ENCODE peak calls at places on chromosome 16, in ten cellular contexts. H, U, E, L, G, O, Y, V, M and Z are unnamed samples.

GRCh38 chr16:89170346-89171215 is 967 bp upstream of the CDH15 start:
- DNase-seq in H (no peak), U (no peak), E (no peak), L (no peak), G (peak), O (no peak), Y (no peak), V (peak), M (peak), Z (no peak)

GRCh38 chr16:48365601-48366164 is 19.5 kb downstream of the SIAH1 start:
- DNase-seq in H (peak), U (peak), E (peak), L (peak), G (peak), O (peak), Y (peak), V (peak), M (peak), Z (peak)

GRCh38 chr16:79768594-79768993 is 168.1 kb upstream of the MAF start:
- DNase-seq in H (no peak), U (no peak), E (no peak), L (no peak), G (no peak), O (no peak), Y (no peak), V (no peak), M (no peak), Z (no peak)

GRCh38 chr16:86079185-86079885 is 180.4 kb downstream of the IRF8 start:
- DNase-seq in H (no peak), U (no peak), E (no peak), L (no peak), G (no peak), O (no peak), Y (no peak), V (no peak), M (no peak), Z (no peak)

GRCh38 chr16:802914-803750 is 2.6 kb upstream of the GNG13 start:
- DNase-seq in H (no peak), U (no peak), E (no peak), L (no peak), G (no peak), O (no peak), Y (no peak), V (no peak), M (no peak), Z (no peak)

GRCh38 chr16:593406-593805 is 3.5 kb downstream of the RAB40C start:
- DNase-seq in H (no peak), U (peak), E (no peak), L (no peak), G (no peak), O (no peak), Y (peak), V (no peak), M (peak), Z (no peak)

GRCh38 chr16:78957328-78958100 is 643.0 kb downstream of the MAF start:
- DNase-seq in H (no peak), U (no peak), E (no peak), L (no peak), G (no peak), O (no peak), Y (no peak), V (no peak), M (no peak), Z (no peak)

GRCh38 chr16:30472328-30472942 is at the start of gene ITGAL:
- DNase-seq in H (no peak), U (no peak), E (peak), L (no peak), G (no peak), O (no peak), Y (peak), V (no peak), M (peak), Z (no peak)

GRCh38 chr16:53612003-53612402 is 91.7 kb downstream of the RPGRIP1L start:
- DNase-seq in H (no peak), U (no peak), E (no peak), L (no peak), G (no peak), O (no peak), Y (no peak), V (no peak), M (no peak), Z (no peak)

GRCh38 chr16:71423016-71423415 is 18.8 kb downstream of the TLE7 start:
- DNase-seq in H (no peak), U (no peak), E (no peak), L (no peak), G (no peak), O (no peak), Y (no peak), V (no peak), M (no peak), Z (no peak)

GRCh38 chr16:64144612-64145011 is 977.3 kb downstream of the CDH11 start:
- DNase-seq in H (no peak), U (no peak), E (no peak), L (no peak), G (no peak), O (peak), Y (no peak), V (no peak), M (no peak), Z (no peak)

GRCh38 chr16:70573451-70574121 is 50.0 kb downstream of the SF3B3 start:
- DNase-seq in H (no peak), U (no peak), E (peak), L (no peak), G (peak), O (peak), Y (peak), V (no peak), M (peak), Z (peak)

GRCh38 chr16:1741553-1742165 is 29.7 kb downstream of the NME3 start:
- DNase-seq in H (no peak), U (no peak), E (no peak), L (no peak), G (no peak), O (no peak), Y (no peak), V (no peak), M (no peak), Z (no peak)

GRCh38 chr16:68281368-68282063 is 17.2 kb downstream of the SLC7A6 start:
- DNase-seq in H (no peak), U (no peak), E (no peak), L (no peak), G (no peak), O (no peak), Y (peak), V (no peak), M (no peak), Z (no peak)

GRCh38 chr16:1972490-1972877 is 631 bp downstream of the TBL3 start:
- DNase-seq in H (no peak), U (no peak), E (no peak), L (peak), G (peak), O (no peak), Y (no peak), V (no peak), M (peak), Z (no peak)

GRCh38 chr16:69476920-69477418 is 52.5 kb downstream of the CYB5B start:
- DNase-seq in H (no peak), U (peak), E (no peak), L (no peak), G (no peak), O (peak), Y (no peak), V (peak), M (peak), Z (peak)

GRCh38 chr16:66207139-66207863 is 159.2 kb upstream of the CDH5 start:
- DNase-seq in H (peak), U (no peak), E (no peak), L (no peak), G (no peak), O (peak), Y (peak), V (no peak), M (peak), Z (no peak)

GRCh38 chr16:53061701-53062159 is 6.9 kb downstream of the CHD9 start:
- DNase-seq in H (no peak), U (no peak), E (peak), L (no peak), G (no peak), O (no peak), Y (peak), V (no peak), M (no peak), Z (no peak)

GRCh38 chr16:56673916-56674315 is 4.3 kb downstream of the MT1H start:
- DNase-seq in H (no peak), U (no peak), E (no peak), L (peak), G (peak), O (no peak), Y (peak), V (no peak), M (peak), Z (peak)
- TF ChIP-seq CTCF in H (peak), U (no peak), E (peak), L (peak), G (peak), O (peak), Y (peak), V (peak), M (peak), Z (peak)

DNA sequence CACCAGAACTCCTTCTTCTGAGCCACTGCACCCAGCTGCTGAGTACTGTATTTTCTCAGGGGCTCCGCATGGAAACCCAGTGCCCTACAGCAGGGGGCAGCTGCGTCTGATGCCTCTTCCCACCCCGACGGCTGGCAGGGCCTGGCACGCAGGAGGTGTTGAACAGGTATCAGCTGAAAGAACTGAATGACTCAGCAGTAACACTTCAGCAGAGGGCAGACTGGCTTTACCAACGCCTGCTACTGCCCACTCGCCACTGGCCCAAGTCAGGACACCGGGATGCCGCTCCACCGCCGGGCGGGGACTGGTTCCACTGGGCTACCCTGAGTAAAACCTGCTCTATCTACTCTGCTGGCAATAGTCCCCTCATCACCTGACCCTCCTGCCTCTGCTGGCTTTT is 100.3 kb upstream of the FA2H start:
- DNase-seq in H (no peak), U (no peak), E (peak), L (no peak), G (no peak), O (no peak), Y (no peak), V (no peak), M (peak), Z (no peak)
- TF ChIP-seq CTCF in H (no peak), U (no peak), E (peak), L (no peak), G (no peak), O (no peak), Y (no peak), V (no peak), M (no peak), Z (no peak)

GRCh38 chr16:87933140-87933495 is 3.2 kb downstream of the CA5A start:
- DNase-seq in H (no peak), U (no peak), E (no peak), L (no peak), G (no peak), O (no peak), Y (no peak), V (no peak), M (no peak), Z (no peak)

GRCh38 chr16:87931504-87931903 is 4.8 kb downstream of the CA5A start:
- DNase-seq in H (no peak), U (no peak), E (no peak), L (no peak), G (no peak), O (no peak), Y (no peak), V (no peak), M (no peak), Z (no peak)

GRCh38 chr16:87927195-87927562 is 9.2 kb downstream of the CA5A start:
- DNase-seq in H (no peak), U (no peak), E (no peak), L (no peak), G (peak), O (no peak), Y (no peak), V (no peak), M (no peak), Z (no peak)

GRCh38 chr16:87929986-87930385 is 6.3 kb downstream of the CA5A start:
- DNase-seq in H (no peak), U (no peak), E (no peak), L (no peak), G (no peak), O (no peak), Y (no peak), V (no peak), M (no peak), Z (no peak)

DNA sequence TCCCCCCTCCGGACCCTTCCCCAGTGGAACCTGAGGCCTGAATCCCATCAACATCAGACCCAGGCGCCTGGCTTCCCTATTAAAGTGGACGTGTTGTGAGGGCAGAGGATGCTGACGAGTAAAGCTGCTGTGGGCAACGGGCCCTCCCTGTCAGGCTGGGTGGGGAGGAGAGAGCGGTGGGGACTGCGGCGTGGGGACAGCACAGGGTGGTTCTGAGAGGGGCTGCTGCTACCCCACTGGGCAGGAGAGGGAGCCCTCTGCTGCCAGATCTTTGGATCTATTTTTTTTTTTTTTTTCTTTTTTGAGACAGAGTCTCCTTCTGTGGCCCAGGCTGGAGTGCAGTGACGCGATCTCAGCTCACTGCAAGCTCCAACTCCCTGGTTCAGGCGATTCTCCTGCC is 5.9 kb downstream of the CA5A start:
- DNase-seq in H (no peak), U (no peak), E (no peak), L (no peak), G (peak), O (no peak), Y (no peak), V (no peak), M (no peak), Z (no peak)
- TF ChIP-seq CTCF in H (no peak), U (no peak), E (no peak), L (peak), G (peak), O (peak), Y (no peak), V (peak), M (peak), Z (peak)

DNA sequence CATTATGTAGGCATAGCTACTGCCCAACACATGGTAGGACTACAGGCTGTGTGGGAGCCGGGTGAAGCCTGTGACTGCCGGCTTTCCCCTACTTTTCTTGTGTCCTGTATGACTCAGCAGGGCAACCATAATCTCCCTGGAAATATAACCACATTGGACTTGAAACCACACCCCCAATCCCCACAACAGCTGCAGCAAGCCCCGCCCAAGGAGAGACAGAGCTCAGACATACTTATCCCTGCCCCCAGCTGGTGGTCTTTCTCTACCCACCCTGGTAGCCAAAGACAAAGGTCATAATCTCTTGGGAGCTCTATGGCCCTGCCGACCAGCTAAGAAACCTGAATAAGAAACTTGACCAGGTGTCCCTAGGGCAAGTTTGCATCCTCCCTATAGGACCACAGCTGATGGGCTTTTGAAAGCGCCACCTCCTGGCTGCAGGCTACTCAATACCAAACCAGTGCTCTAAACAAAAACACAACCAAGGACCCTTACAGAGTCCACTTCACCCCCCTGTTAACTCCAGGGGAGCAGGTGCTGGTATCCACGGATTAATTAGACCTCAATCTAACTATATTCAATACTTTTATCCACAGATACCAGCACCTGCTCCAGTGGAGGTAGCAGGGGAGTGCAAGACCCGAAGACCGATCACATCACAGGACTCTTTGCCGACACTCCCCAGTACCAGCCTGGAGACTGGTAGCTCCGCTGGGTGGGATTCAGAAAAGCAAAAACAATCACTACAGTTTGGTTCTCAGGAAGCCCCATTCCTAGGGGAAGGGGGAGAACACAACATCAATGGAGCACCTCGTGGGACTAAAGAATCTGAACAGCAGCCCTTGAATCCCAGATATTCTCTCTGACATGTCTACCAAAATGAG is 91.2 kb downstream of the IRX5 start:
- DNase-seq in H (no peak), U (peak), E (no peak), L (no peak), G (peak), O (peak), Y (no peak), V (peak), M (peak), Z (peak)
- TF ChIP-seq CTCF in H (no peak), U (no peak), E (no peak), L (no peak), G (peak), O (no peak), Y (no peak), V (peak), M (no peak), Z (no peak)

GRCh38 chr16:24701521-24701951 is 27.9 kb upstream of the TNRC6A start:
- DNase-seq in H (no peak), U (no peak), E (no peak), L (no peak), G (no peak), O (peak), Y (peak), V (no peak), M (no peak), Z (peak)

GRCh38 chr16:24699151-24699723 is 30.2 kb upstream of the TNRC6A start:
- DNase-seq in H (no peak), U (no peak), E (no peak), L (no peak), G (no peak), O (no peak), Y (no peak), V (no peak), M (no peak), Z (no peak)

GRCh38 chr16:24698314-24698713 is 31.1 kb upstream of the TNRC6A start:
- DNase-seq in H (no peak), U (no peak), E (no peak), L (no peak), G (no peak), O (no peak), Y (no peak), V (no peak), M (no peak), Z (no peak)

GRCh38 chr16:24696699-24697098 is 32.8 kb upstream of the TNRC6A start:
- DNase-seq in H (no peak), U (no peak), E (no peak), L (no peak), G (no peak), O (no peak), Y (no peak), V (no peak), M (no peak), Z (no peak)

DNA sequence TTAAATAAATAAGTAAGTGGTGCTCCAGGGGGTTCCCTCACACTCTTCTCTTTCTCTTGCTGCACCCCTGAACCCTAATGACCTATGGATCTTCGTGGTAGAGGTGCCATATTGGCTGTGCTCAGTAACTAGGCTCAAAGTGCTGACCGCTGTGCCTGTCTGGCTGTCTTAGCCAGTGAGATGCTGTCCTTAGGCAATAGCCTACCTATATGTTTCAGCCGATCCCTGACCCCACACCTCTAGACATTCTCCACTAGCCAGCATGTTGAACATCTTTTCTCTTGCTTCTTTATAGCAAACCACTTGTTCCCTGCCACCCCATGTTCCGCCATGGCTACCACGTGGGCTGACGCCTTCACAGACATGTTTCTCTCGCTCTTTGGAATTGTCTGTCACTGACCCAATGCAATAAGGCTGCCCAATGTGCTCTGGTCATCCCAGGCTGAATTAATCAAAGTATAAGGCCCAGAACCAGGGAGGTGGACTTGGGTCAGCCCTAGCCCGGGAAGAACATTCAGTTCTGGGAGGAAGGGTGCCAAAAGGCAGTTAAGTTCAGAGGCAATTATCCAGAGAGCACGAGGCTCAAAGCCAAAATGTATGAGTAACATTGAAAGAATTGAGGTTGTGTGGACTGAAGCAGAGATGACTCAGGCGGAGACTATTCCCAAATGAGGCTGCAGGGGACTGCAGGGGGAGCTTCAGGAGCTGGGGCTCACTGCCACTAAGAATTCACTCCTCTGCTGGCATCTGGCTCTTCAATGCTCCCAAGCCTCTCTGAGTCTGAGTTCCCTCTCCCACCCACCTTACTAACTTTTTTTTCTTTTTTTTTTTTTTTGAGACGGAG is 28.7 kb upstream of the TNRC6A start:
- DNase-seq in H (peak), U (peak), E (peak), L (no peak), G (peak), O (peak), Y (peak), V (peak), M (peak), Z (peak)
- TF ChIP-seq CTCF in H (peak), U (no peak), E (peak), L (no peak), G (peak), O (peak), Y (peak), V (peak), M (peak), Z (peak)

GRCh38 chr16:8863594-8864424 is 5.0 kb downstream of the CARHSP1 start:
- DNase-seq in H (no peak), U (no peak), E (peak), L (peak), G (peak), O (no peak), Y (no peak), V (no peak), M (peak), Z (no peak)
- TF ChIP-seq CTCF in H (no peak), U (no peak), E (peak), L (no peak), G (peak), O (peak), Y (no peak), V (no peak), M (no peak), Z (no peak)

DNA sequence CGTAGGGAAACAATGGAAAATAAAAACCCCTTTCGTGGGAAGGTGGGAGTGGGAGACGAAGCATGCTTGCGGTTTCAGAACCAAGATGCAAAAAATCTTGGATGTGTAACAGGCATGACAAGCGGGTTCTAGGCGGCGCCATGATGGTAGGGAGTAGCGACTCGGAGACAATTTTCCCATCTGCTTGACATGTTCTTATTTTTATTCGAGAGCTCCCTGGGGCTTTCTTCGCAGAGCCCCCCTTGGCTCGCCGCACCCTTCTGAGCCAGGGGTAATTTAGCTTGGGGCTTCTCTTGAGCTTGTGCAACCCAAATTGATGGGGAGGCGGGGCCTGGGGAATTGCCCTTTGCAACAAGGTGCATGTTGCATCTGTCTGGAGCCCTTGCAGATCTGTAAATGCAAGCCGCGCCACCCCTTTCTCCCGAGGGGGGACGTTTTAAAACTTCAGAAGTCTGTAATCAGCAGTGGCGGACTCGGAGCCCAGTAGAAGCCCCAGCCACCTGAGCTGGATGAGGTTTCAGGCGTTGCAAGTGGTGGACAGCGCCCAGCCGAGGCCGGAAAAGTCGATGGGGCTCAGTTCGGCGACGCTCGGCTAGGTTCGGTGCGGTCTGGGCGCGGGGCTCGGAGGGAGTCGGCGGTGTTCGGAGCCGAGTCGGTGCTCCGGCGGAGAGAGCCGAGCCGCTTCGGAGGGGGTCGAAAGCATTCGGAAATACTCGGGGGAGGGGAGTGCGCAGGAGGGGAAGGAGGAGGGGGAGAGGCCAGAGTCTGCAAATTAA is 2.9 kb downstream of the GNAO1 start:
- DNase-seq in H (peak), U (peak), E (peak), L (peak), G (peak), O (peak), Y (peak), V (no peak), M (peak), Z (peak)
- TF ChIP-seq CTCF in H (no peak), U (no peak), E (no peak), L (no peak), G (no peak), O (no peak), Y (no peak), V (no peak), M (no peak), Z (no peak)